ENCODE peak calls at places on chromosome 10, in ten cellular contexts. F is transverse colon; N is cardiac fibroblast; K is BJ; I is AG09319; A is MM.1S; C is CD8-positive, alpha-beta T cell; H is astrocyte of the spinal cord; P is epithelial cell of esophagus; G is left lung. Z is an unnamed sample.
A peak's percentile ranks its signal among the peaks of the same experiment; 100 is the strongest.

GRCh38 chr10:126685756-126686155 is 15.3 kb upstream of the C10orf90 start:
- DNase-seq in F (no peak), N (no peak), K (no peak), I (no peak), A (no peak), C (no peak), H (no peak), P (no peak), G (no peak), Z (no peak)

GRCh38 chr10:23314835-23315239 is 29.8 kb downstream of the C10orf67 start:
- DNase-seq in F (peak; percentile 39), N (peak; percentile 92), K (peak; percentile 20), I (peak; percentile 69), A (peak; percentile 71), C (peak; percentile 46), H (peak; percentile 80), P (peak; percentile 87), G (no peak), Z (no peak)

GRCh38 chr10:47121336-47121735 is 178.7 kb upstream of the GDF10 start:
- DNase-seq in F (no peak), N (no peak), K (no peak), I (no peak), A (no peak), C (no peak), H (no peak), P (peak; percentile 17), G (no peak), Z (no peak)

GRCh38 chr10:95646160-95646559 is 10.4 kb downstream of the ALDH18A1 start:
- DNase-seq in F (peak; percentile 57), N (no peak), K (no peak), I (no peak), A (no peak), C (no peak), H (no peak), P (no peak), G (no peak), Z (no peak)

GRCh38 chr10:77756319-77757232 is 119.0 kb upstream of the KCNMA1 start:
- DNase-seq in F (peak; percentile 24), N (peak; percentile 89), K (no peak), I (no peak), A (peak; percentile 51), C (no peak), H (peak; percentile 77), P (peak; percentile 73), G (peak; percentile 64), Z (peak; percentile 76)

GRCh38 chr10:110864662-110865140 is 7.0 kb upstream of the PDCD4 start:
- DNase-seq in F (no peak), N (peak; percentile 11), K (no peak), I (no peak), A (peak; percentile 93), C (peak; percentile 51), H (no peak), P (no peak), G (no peak), Z (no peak)

GRCh38 chr10:88270871-88271713 is 312.0 kb downstream of the RNLS start:
- DNase-seq in F (no peak), N (peak; percentile 71), K (no peak), I (no peak), A (peak; percentile 95), C (peak; percentile 17), H (peak; percentile 86), P (peak; percentile 62), G (no peak), Z (no peak)

GRCh38 chr10:63711361-63711760 is 190.2 kb downstream of the REEP3 start:
- DNase-seq in F (no peak), N (peak; percentile 30), K (no peak), I (no peak), A (no peak), C (no peak), H (peak; percentile 51), P (peak; percentile 48), G (peak; percentile 27), Z (no peak)

GRCh38 chr10:5165738-5166137 is 19.2 kb downstream of the AKR1C8 start:
- DNase-seq in F (no peak), N (peak; percentile 31), K (no peak), I (no peak), A (no peak), C (no peak), H (peak; percentile 0), P (peak; percentile 20), G (no peak), Z (no peak)

GRCh38 chr10:118626953-118627352 is 31.5 kb upstream of the PRLHR start:
- DNase-seq in F (no peak), N (no peak), K (no peak), I (no peak), A (no peak), C (no peak), H (no peak), P (no peak), G (no peak), Z (no peak)
- TF ChIP-seq CTCF in F (no peak), N (peak; percentile 22), K (no peak), I (no peak), A (no peak), C (no peak), H (no peak), P (no peak), G (no peak), Z (peak; percentile 39)

GRCh38 chr10:79401015-79401921 is 44.2 kb downstream of the ZCCHC24 start:
- DNase-seq in F (no peak), N (no peak), K (no peak), I (no peak), A (no peak), C (no peak), H (peak; percentile 87), P (no peak), G (peak; percentile 80), Z (peak; percentile 59)

GRCh38 chr10:79402625-79402946 is 42.8 kb downstream of the ZCCHC24 start:
- DNase-seq in F (no peak), N (no peak), K (no peak), I (no peak), A (no peak), C (no peak), H (no peak), P (no peak), G (peak; percentile 2), Z (no peak)

GRCh38 chr10:79398642-79399041 is 46.8 kb downstream of the ZCCHC24 start:
- DNase-seq in F (no peak), N (no peak), K (no peak), I (no peak), A (no peak), C (no peak), H (no peak), P (no peak), G (no peak), Z (no peak)

GRCh38 chr10:79399242-79399831 is 46.1 kb downstream of the ZCCHC24 start:
- DNase-seq in F (peak; percentile 79), N (peak; percentile 95), K (peak; percentile 95), I (peak; percentile 93), A (no peak), C (no peak), H (peak; percentile 98), P (peak; percentile 22), G (peak; percentile 90), Z (no peak)

GRCh38 chr10:79400567-79401004 is 44.8 kb downstream of the ZCCHC24 start:
- DNase-seq in F (peak; percentile 49), N (peak; percentile 37), K (no peak), I (no peak), A (peak; percentile 52), C (peak; percentile 36), H (no peak), P (peak; percentile 42), G (peak; percentile 87), Z (peak; percentile 74)
- TF ChIP-seq CTCF in F (peak; percentile 53), N (peak; percentile 85), K (peak; percentile 79), I (peak; percentile 67), A (peak; percentile 91), C (peak; percentile 45), H (peak; percentile 79), P (peak; percentile 65), G (peak; percentile 64), Z (peak; percentile 72)

GRCh38 chr10:96850825-96851224 is 18.7 kb downstream of the LCOR start:
- DNase-seq in F (no peak), N (peak; percentile 97), K (peak; percentile 93), I (peak; percentile 82), A (no peak), C (no peak), H (peak; percentile 89), P (peak; percentile 89), G (no peak), Z (no peak)
- TF ChIP-seq CTCF in F (no peak), N (no peak), K (no peak), I (no peak), A (no peak), C (no peak), H (no peak), P (no peak), G (no peak), Z (no peak)

GRCh38 chr10:49161411-49161997 is 26.7 kb downstream of the TMEM273 start:
- DNase-seq in F (no peak), N (peak; percentile 68), K (no peak), I (no peak), A (no peak), C (no peak), H (peak; percentile 60), P (peak; percentile 33), G (no peak), Z (no peak)
- TF ChIP-seq CTCF in F (peak; percentile 16), N (peak; percentile 51), K (peak; percentile 63), I (peak; percentile 69), A (no peak), C (no peak), H (peak; percentile 57), P (peak; percentile 34), G (peak; percentile 42), Z (no peak)

Z was measured in glutamatergic neuron.